ENCODE peak calls at places on chromosomes 2 and 18, in ten cellular contexts. One of them, this sample, is unnamed.

GRCh38 chr2:233837694-233838229 is 16.6 kb downstream of the HJURP start:
- ATAC-seq in DND-41: no peak
- ATAC-seq in HepG2: no peak
- ATAC-seq in lung: no peak
- ATAC-seq in heart left ventricle: no peak
- ATAC-seq in RWPE2: no peak
- ATAC-seq in right lobe of liver: no peak
- ATAC-seq in upper lobe of left lung: no peak
- ATAC-seq in left lung: no peak
- ATAC-seq in GM12878: no peak
- ATAC-seq in this sample: no peak

GRCh38 chr2:189628817-189629552 is 32.3 kb upstream of the ASNSD1 start:
- ATAC-seq in DND-41: peak; percentile 31
- ATAC-seq in HepG2: peak; percentile 67
- ATAC-seq in lung: no peak
- ATAC-seq in heart left ventricle: peak; percentile 62
- ATAC-seq in RWPE2: no peak
- ATAC-seq in right lobe of liver: peak; percentile 73
- ATAC-seq in upper lobe of left lung: no peak
- ATAC-seq in left lung: peak; percentile 47
- ATAC-seq in GM12878: peak; percentile 39
- ATAC-seq in this sample: no peak

GRCh38 chr2:43317680-43318079 is 91.3 kb upstream of the ZFP36L2 start:
- ATAC-seq in DND-41: no peak
- ATAC-seq in HepG2: no peak
- ATAC-seq in lung: no peak
- ATAC-seq in heart left ventricle: no peak
- ATAC-seq in RWPE2: no peak
- ATAC-seq in right lobe of liver: no peak
- ATAC-seq in upper lobe of left lung: no peak
- ATAC-seq in left lung: no peak
- ATAC-seq in GM12878: no peak
- ATAC-seq in this sample: no peak

GRCh38 chr2:115825912-115826311 is 1383.5 kb downstream of the DPP10 start:
- ATAC-seq in DND-41: no peak
- ATAC-seq in HepG2: no peak
- ATAC-seq in lung: no peak
- ATAC-seq in heart left ventricle: no peak
- ATAC-seq in RWPE2: no peak
- ATAC-seq in right lobe of liver: no peak
- ATAC-seq in upper lobe of left lung: no peak
- ATAC-seq in left lung: no peak
- ATAC-seq in GM12878: no peak
- ATAC-seq in this sample: no peak

GRCh38 chr2:207290833-207291232 is 125.1 kb upstream of the KLF7 start:
- ATAC-seq in DND-41: no peak
- ATAC-seq in HepG2: no peak
- ATAC-seq in lung: no peak
- ATAC-seq in heart left ventricle: no peak
- ATAC-seq in RWPE2: no peak
- ATAC-seq in right lobe of liver: no peak
- ATAC-seq in upper lobe of left lung: no peak
- ATAC-seq in left lung: no peak
- ATAC-seq in GM12878: peak; percentile 70
- ATAC-seq in this sample: no peak

GRCh38 chr2:64214281-64215115 is 70.3 kb upstream of the PELI1 start:
- ATAC-seq in DND-41: no peak
- ATAC-seq in HepG2: no peak
- ATAC-seq in lung: peak; percentile 49
- ATAC-seq in heart left ventricle: peak; percentile 81
- ATAC-seq in RWPE2: peak; percentile 46
- ATAC-seq in right lobe of liver: peak; percentile 32
- ATAC-seq in upper lobe of left lung: peak; percentile 59
- ATAC-seq in left lung: peak; percentile 69
- ATAC-seq in GM12878: peak; percentile 69
- ATAC-seq in this sample: peak; percentile 84

GRCh38 chr2:165055081-165055879 is 100.0 kb upstream of the SLC38A11 start:
- ATAC-seq in DND-41: peak; percentile 27
- ATAC-seq in HepG2: no peak
- ATAC-seq in lung: peak; percentile 60
- ATAC-seq in heart left ventricle: peak; percentile 87
- ATAC-seq in RWPE2: no peak
- ATAC-seq in right lobe of liver: no peak
- ATAC-seq in upper lobe of left lung: no peak
- ATAC-seq in left lung: no peak
- ATAC-seq in GM12878: no peak
- ATAC-seq in this sample: no peak

GRCh38 chr18:11072632-11073031 is 76.7 kb downstream of the PIEZO2 start:
- ATAC-seq in DND-41: no peak
- ATAC-seq in HepG2: no peak
- ATAC-seq in lung: no peak
- ATAC-seq in heart left ventricle: no peak
- ATAC-seq in RWPE2: no peak
- ATAC-seq in right lobe of liver: no peak
- ATAC-seq in upper lobe of left lung: no peak
- ATAC-seq in left lung: no peak
- ATAC-seq in GM12878: peak; percentile 77
- ATAC-seq in this sample: no peak

GRCh38 chr2:55810621-55811020 is 113.0 kb downstream of the EFEMP1 start:
- ATAC-seq in DND-41: no peak
- ATAC-seq in HepG2: no peak
- ATAC-seq in lung: no peak
- ATAC-seq in heart left ventricle: no peak
- ATAC-seq in RWPE2: no peak
- ATAC-seq in right lobe of liver: no peak
- ATAC-seq in upper lobe of left lung: no peak
- ATAC-seq in left lung: no peak
- ATAC-seq in GM12878: no peak
- ATAC-seq in this sample: no peak

GRCh38 chr2:74632209-74632938 is 15.8 kb downstream of the M1AP start:
- ATAC-seq in DND-41: no peak
- ATAC-seq in HepG2: no peak
- ATAC-seq in lung: peak; percentile 47
- ATAC-seq in heart left ventricle: peak; percentile 76
- ATAC-seq in RWPE2: peak; percentile 23
- ATAC-seq in right lobe of liver: no peak
- ATAC-seq in upper lobe of left lung: peak; percentile 69
- ATAC-seq in left lung: peak; percentile 94
- ATAC-seq in GM12878: no peak
- ATAC-seq in this sample: no peak

GRCh38 chr18:9762561-9762960 is 54.5 kb downstream of the RAB31 start:
- ATAC-seq in DND-41: no peak
- ATAC-seq in HepG2: peak; percentile 36
- ATAC-seq in lung: peak; percentile 61
- ATAC-seq in heart left ventricle: peak; percentile 51
- ATAC-seq in RWPE2: no peak
- ATAC-seq in right lobe of liver: peak; percentile 52
- ATAC-seq in upper lobe of left lung: peak; percentile 60
- ATAC-seq in left lung: peak; percentile 39
- ATAC-seq in GM12878: no peak
- ATAC-seq in this sample: no peak

GRCh38 chr18:73841661-73842060 is 306.0 kb downstream of the FBXO15 start:
- ATAC-seq in DND-41: no peak
- ATAC-seq in HepG2: no peak
- ATAC-seq in lung: no peak
- ATAC-seq in heart left ventricle: no peak
- ATAC-seq in RWPE2: no peak
- ATAC-seq in right lobe of liver: no peak
- ATAC-seq in upper lobe of left lung: no peak
- ATAC-seq in left lung: no peak
- ATAC-seq in GM12878: no peak
- ATAC-seq in this sample: no peak
- TF ChIP-seq CTCF in DND-41: peak; percentile 29
- TF ChIP-seq CTCF in HepG2: no peak
- TF ChIP-seq CTCF in lung: no peak
- TF ChIP-seq CTCF in heart left ventricle: peak; percentile 28
- TF ChIP-seq CTCF in RWPE2: peak; percentile 17
- TF ChIP-seq CTCF in right lobe of liver: peak; percentile 7
- TF ChIP-seq CTCF in upper lobe of left lung: no peak
- TF ChIP-seq CTCF in left lung: no peak
- TF ChIP-seq CTCF in GM12878: no peak
- TF ChIP-seq CTCF in this sample: no peak

GRCh38 chr2:170703776-170704476 is 11.2 kb upstream of the SP5 start:
- ATAC-seq in DND-41: no peak
- ATAC-seq in HepG2: peak; percentile 35
- ATAC-seq in lung: no peak
- ATAC-seq in heart left ventricle: no peak
- ATAC-seq in RWPE2: no peak
- ATAC-seq in right lobe of liver: no peak
- ATAC-seq in upper lobe of left lung: no peak
- ATAC-seq in left lung: no peak
- ATAC-seq in GM12878: no peak
- ATAC-seq in this sample: no peak
- H3K4me1 ChIP-seq in DND-41: no peaks in the 10 kb centered on the region
- H3K4me1 ChIP-seq in HepG2: peaks cover 65% of the 10 kb centered on the region
- H3K4me1 ChIP-seq in lung: no peaks in the 10 kb centered on the region
- H3K4me1 ChIP-seq in heart left ventricle: no peaks in the 10 kb centered on the region
- H3K4me1 ChIP-seq in RWPE2: no peaks in the 10 kb centered on the region
- H3K4me1 ChIP-seq in right lobe of liver: no peaks in the 10 kb centered on the region
- H3K4me1 ChIP-seq in upper lobe of left lung: no peaks in the 10 kb centered on the region
- H3K4me1 ChIP-seq in left lung: no peaks in the 10 kb centered on the region
- H3K4me1 ChIP-seq in GM12878: no peaks in the 10 kb centered on the region
- H3K4me1 ChIP-seq in this sample: no peaks in the 10 kb centered on the region

DNA sequence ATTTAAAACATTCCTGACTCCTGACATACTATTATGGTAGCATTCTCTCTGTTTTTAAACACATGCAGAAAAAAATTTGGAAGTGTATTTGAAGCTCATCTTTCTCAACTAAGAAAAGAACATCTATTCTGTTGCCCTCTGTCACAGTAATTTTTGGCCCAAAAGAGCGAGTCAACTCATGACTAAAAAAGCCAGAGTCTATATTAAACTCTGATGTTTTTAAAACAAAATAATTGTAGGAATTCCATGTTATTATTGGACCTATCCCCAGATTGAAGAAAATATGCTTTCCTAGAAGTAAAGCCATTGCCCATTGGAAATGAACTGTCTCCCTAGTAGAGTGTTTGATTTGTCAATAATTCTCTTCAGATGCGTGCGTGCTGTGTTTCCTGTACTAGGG is 96.7 kb downstream of the CRIM1 start:
- ATAC-seq in DND-41: no peak
- ATAC-seq in HepG2: no peak
- ATAC-seq in lung: no peak
- ATAC-seq in heart left ventricle: no peak
- ATAC-seq in RWPE2: no peak
- ATAC-seq in right lobe of liver: no peak
- ATAC-seq in upper lobe of left lung: no peak
- ATAC-seq in left lung: no peak
- ATAC-seq in GM12878: no peak
- ATAC-seq in this sample: no peak
- H3K27ac ChIP-seq in DND-41: no peak overlapping the region
- H3K27ac ChIP-seq in HepG2: no peak overlapping the region
- H3K27ac ChIP-seq in lung: no peak overlapping the region
- H3K27ac ChIP-seq in heart left ventricle: no peak overlapping the region
- H3K27ac ChIP-seq in RWPE2: peak overlapping the region; percentile 97
- H3K27ac ChIP-seq in right lobe of liver: no peak overlapping the region
- H3K27ac ChIP-seq in upper lobe of left lung: peak overlapping the region; percentile 58
- H3K27ac ChIP-seq in left lung: no peak overlapping the region
- H3K27ac ChIP-seq in GM12878: no peak overlapping the region
- H3K27ac ChIP-seq in this sample: peak overlapping the region; percentile 39

GRCh38 chr2:44715671-44716077 is 225.8 kb upstream of the SIX3 start:
- ATAC-seq in DND-41: no peak
- ATAC-seq in HepG2: peak; percentile 93
- ATAC-seq in lung: no peak
- ATAC-seq in heart left ventricle: peak; percentile 79
- ATAC-seq in RWPE2: peak; percentile 76
- ATAC-seq in right lobe of liver: peak; percentile 86
- ATAC-seq in upper lobe of left lung: peak; percentile 53
- ATAC-seq in left lung: peak; percentile 50
- ATAC-seq in GM12878: peak; percentile 68
- ATAC-seq in this sample: no peak
- TF ChIP-seq CTCF in DND-41: peak; percentile 39
- TF ChIP-seq CTCF in HepG2: peak; percentile 57
- TF ChIP-seq CTCF in lung: no peak
- TF ChIP-seq CTCF in heart left ventricle: peak; percentile 44
- TF ChIP-seq CTCF in RWPE2: peak; percentile 82
- TF ChIP-seq CTCF in right lobe of liver: peak; percentile 58
- TF ChIP-seq CTCF in upper lobe of left lung: no peak
- TF ChIP-seq CTCF in left lung: no peak
- TF ChIP-seq CTCF in GM12878: peak; percentile 14
- TF ChIP-seq CTCF in this sample: no peak

GRCh38 chr2:163697429-163697828 is 38.4 kb downstream of the FIGN start:
- ATAC-seq in DND-41: no peak
- ATAC-seq in HepG2: no peak
- ATAC-seq in lung: no peak
- ATAC-seq in heart left ventricle: no peak
- ATAC-seq in RWPE2: no peak
- ATAC-seq in right lobe of liver: no peak
- ATAC-seq in upper lobe of left lung: no peak
- ATAC-seq in left lung: no peak
- ATAC-seq in GM12878: no peak
- ATAC-seq in this sample: no peak

GRCh38 chr2:163693484-163693883 is 42.3 kb downstream of the FIGN start:
- ATAC-seq in DND-41: no peak
- ATAC-seq in HepG2: no peak
- ATAC-seq in lung: no peak
- ATAC-seq in heart left ventricle: no peak
- ATAC-seq in RWPE2: no peak
- ATAC-seq in right lobe of liver: no peak
- ATAC-seq in upper lobe of left lung: no peak
- ATAC-seq in left lung: no peak
- ATAC-seq in GM12878: peak; percentile 63
- ATAC-seq in this sample: no peak

GRCh38 chr2:163692081-163692480 is 43.7 kb downstream of the FIGN start:
- ATAC-seq in DND-41: no peak
- ATAC-seq in HepG2: no peak
- ATAC-seq in lung: no peak
- ATAC-seq in heart left ventricle: peak; percentile 48
- ATAC-seq in RWPE2: no peak
- ATAC-seq in right lobe of liver: no peak
- ATAC-seq in upper lobe of left lung: no peak
- ATAC-seq in left lung: no peak
- ATAC-seq in GM12878: no peak
- ATAC-seq in this sample: no peak

GRCh38 chr2:163690896-163691295 is 44.9 kb downstream of the FIGN start:
- ATAC-seq in DND-41: no peak
- ATAC-seq in HepG2: no peak
- ATAC-seq in lung: no peak
- ATAC-seq in heart left ventricle: peak; percentile 25
- ATAC-seq in RWPE2: no peak
- ATAC-seq in right lobe of liver: no peak
- ATAC-seq in upper lobe of left lung: no peak
- ATAC-seq in left lung: no peak
- ATAC-seq in GM12878: no peak
- ATAC-seq in this sample: no peak

GRCh38 chr2:163692611-163693482 is 43.0 kb downstream of the FIGN start:
- ATAC-seq in DND-41: no peak
- ATAC-seq in HepG2: peak; percentile 23
- ATAC-seq in lung: no peak
- ATAC-seq in heart left ventricle: no peak
- ATAC-seq in RWPE2: no peak
- ATAC-seq in right lobe of liver: peak; percentile 32
- ATAC-seq in upper lobe of left lung: no peak
- ATAC-seq in left lung: no peak
- ATAC-seq in GM12878: peak; percentile 23
- ATAC-seq in this sample: no peak
- H3K4me1 ChIP-seq in DND-41: no peaks in the 10 kb centered on the region
- H3K4me1 ChIP-seq in HepG2: peaks cover 12% of the 10 kb centered on the region
- H3K4me1 ChIP-seq in lung: peaks cover 13% of the 10 kb centered on the region
- H3K4me1 ChIP-seq in heart left ventricle: no peaks in the 10 kb centered on the region
- H3K4me1 ChIP-seq in RWPE2: no peaks in the 10 kb centered on the region
- H3K4me1 ChIP-seq in right lobe of liver: no peaks in the 10 kb centered on the region
- H3K4me1 ChIP-seq in upper lobe of left lung: no peaks in the 10 kb centered on the region
- H3K4me1 ChIP-seq in left lung: no peaks in the 10 kb centered on the region
- H3K4me1 ChIP-seq in GM12878: no peaks in the 10 kb centered on the region
- H3K4me1 ChIP-seq in this sample: peaks cover 14% of the 10 kb centered on the region